ENCODE peak calls at places on chromosomes 13 and 19, in five cellular contexts. A is ovary, V is Peyer's patch, B is HepG2, U is breast epithelium. W is an unnamed sample.
A peak's percentile ranks its signal among the peaks of the same experiment; 100 is the strongest.

GRCh38 chr13:44854264-44855060 is 134.8 kb downstream of the NUFIP1 start:
- DNase-seq in A (no peak), V (peak; percentile 65), U (no peak), B (peak; percentile 62), W (peak; percentile 87)

GRCh38 chr13:37811441-37811840 is 58.1 kb downstream of the TRPC4 start:
- DNase-seq in U (no peak), V (no peak), A (no peak), B (no peak), W (no peak)

GRCh38 chr13:48930933-48931332 is 44.8 kb upstream of the FNDC3A start:
- DNase-seq in V (no peak), B (no peak), U (no peak), A (no peak), W (no peak)

GRCh38 chr13:40579535-40579934 is 86.9 kb downstream of the FOXO1 start:
- DNase-seq in U (no peak), B (no peak), A (no peak), V (no peak), W (no peak)

GRCh38 chr19:35329323-35329722 is 336 bp downstream of the CD22 start:
- DNase-seq in V (no peak), B (no peak), U (no peak), A (no peak), W (no peak)

GRCh38 chr13:111360452-111360851 is 40.0 kb downstream of the TEX29 start:
- DNase-seq in B (no peak), V (no peak), U (no peak), A (no peak), W (no peak)

GRCh38 chr13:43516401-43516826 is 270.4 kb downstream of the ENOX1 start:
- DNase-seq in B (no peak), U (no peak), A (peak; percentile 55), V (no peak), W (no peak)

GRCh38 chr19:13091400-13092161 is 11.1 kb downstream of the LYL1 start:
- DNase-seq in A (peak; percentile 81), U (peak; percentile 84), V (no peak), B (no peak), W (no peak)

GRCh38 chr19:36152061-36152885 is at the start of gene COX7A1:
- DNase-seq in V (peak; percentile 62), U (peak; percentile 67), B (no peak), A (peak; percentile 73), W (peak; percentile 93)

GRCh38 chr19:579111-579841 is 6.9 kb downstream of the BSG start:
- DNase-seq in A (no peak), V (no peak), U (no peak), B (no peak), W (no peak)

GRCh38 chr13:20700288-20700687 is 3.2 kb upstream of the IL17D start:
- DNase-seq in B (no peak), U (no peak), A (no peak), V (no peak), W (no peak)

GRCh38 chr13:77409412-77409811 is 82.5 kb upstream of the MYCBP2 start:
- DNase-seq in V (no peak), U (no peak), A (no peak), B (no peak), W (no peak)

GRCh38 chr19:28543244-28543776 is 669.6 kb downstream of the UQCRFS1 start:
- DNase-seq in A (no peak), B (no peak), U (no peak), V (no peak), W (no peak)

GRCh38 chr13:67223024-67223423 is 7.1 kb downstream of the PCDH9 start:
- DNase-seq in V (no peak), A (no peak), U (no peak), B (no peak), W (no peak)

GRCh38 chr13:113080901-113081521 is 24.6 kb upstream of the F7 start:
- DNase-seq in V (no peak), U (no peak), B (no peak), A (no peak), W (peak; percentile 58)

GRCh38 chr13:100564444-100565223 is 24.0 kb downstream of the GGACT start:
- DNase-seq in A (peak; percentile 26), V (no peak), U (no peak), B (peak; percentile 40), W (no peak)

GRCh38 chr13:31334994-31335549 is 135.3 kb downstream of the B3GLCT start:
- DNase-seq in A (no peak), B (no peak), U (no peak), V (no peak), W (no peak)

GRCh38 chr13:48993150-48993549 is 17.4 kb downstream of the FNDC3A start:
- DNase-seq in B (no peak), A (no peak), U (no peak), V (no peak), W (no peak)

GRCh38 chr19:45472557-45473365 is 5.0 kb downstream of the FOSB start:
- DNase-seq in V (no peak), U (no peak), A (no peak), B (no peak), W (no peak)

GRCh38 chr13:111325941-111326620 is 5.6 kb downstream of the TEX29 start:
- DNase-seq in A (no peak), V (peak; percentile 41), B (no peak), U (no peak), W (no peak)

GRCh38 chr13:95354680-95355487 is 53.6 kb upstream of the ABCC4 start:
- DNase-seq in U (no peak), V (no peak), A (no peak), B (peak; percentile 8), W (no peak)

GRCh38 chr19:2394669-2395292 is 32.6 kb downstream of the TIMM13 start:
- DNase-seq in A (no peak), U (no peak), V (peak; percentile 76), B (peak; percentile 76), W (no peak)

GRCh38 chr19:2755811-2756210 is 16.0 kb upstream of the SLC39A3 start:
- DNase-seq in B (no peak), U (no peak), V (no peak), A (no peak), W (no peak)

GRCh38 chr13:20114066-20114465 is 46.8 kb downstream of the GJA3 start:
- DNase-seq in A (no peak), V (no peak), U (no peak), B (peak; percentile 18), W (no peak)

GRCh38 chr13:83620535-83621220 is 261.6 kb downstream of the SLITRK1 start:
- DNase-seq in B (no peak), A (no peak), U (no peak), V (no peak), W (no peak)

GRCh38 chr19:16530540-16531379 is 11.5 kb downstream of the CHERP start:
- DNase-seq in V (no peak), B (no peak), U (no peak), A (no peak), W (no peak)

GRCh38 chr19:5804516-5805464 is at the start of gene NRTN:
- DNase-seq in A (no peak), V (peak; percentile 70), B (no peak), U (no peak), W (no peak)
- H3K4me1 ChIP-seq in A (peaks cover 2% of the 10 kb centered on the region), V (peaks cover 13% of the 10 kb centered on the region), B (peaks cover 63% of the 10 kb centered on the region), U (no peaks in the 10 kb centered on the region), W (peaks cover 25% of the 10 kb centered on the region)

GRCh38 chr19:6963937-6964336 is 57.3 kb downstream of the MBD3L2B start:
- DNase-seq in U (no peak), V (peak; percentile 56), A (no peak), B (no peak), W (no peak)
- TF ChIP-seq CTCF in U (no peak), V (no peak), A (no peak), B (peak; percentile 38), W (no peak)

DNA sequence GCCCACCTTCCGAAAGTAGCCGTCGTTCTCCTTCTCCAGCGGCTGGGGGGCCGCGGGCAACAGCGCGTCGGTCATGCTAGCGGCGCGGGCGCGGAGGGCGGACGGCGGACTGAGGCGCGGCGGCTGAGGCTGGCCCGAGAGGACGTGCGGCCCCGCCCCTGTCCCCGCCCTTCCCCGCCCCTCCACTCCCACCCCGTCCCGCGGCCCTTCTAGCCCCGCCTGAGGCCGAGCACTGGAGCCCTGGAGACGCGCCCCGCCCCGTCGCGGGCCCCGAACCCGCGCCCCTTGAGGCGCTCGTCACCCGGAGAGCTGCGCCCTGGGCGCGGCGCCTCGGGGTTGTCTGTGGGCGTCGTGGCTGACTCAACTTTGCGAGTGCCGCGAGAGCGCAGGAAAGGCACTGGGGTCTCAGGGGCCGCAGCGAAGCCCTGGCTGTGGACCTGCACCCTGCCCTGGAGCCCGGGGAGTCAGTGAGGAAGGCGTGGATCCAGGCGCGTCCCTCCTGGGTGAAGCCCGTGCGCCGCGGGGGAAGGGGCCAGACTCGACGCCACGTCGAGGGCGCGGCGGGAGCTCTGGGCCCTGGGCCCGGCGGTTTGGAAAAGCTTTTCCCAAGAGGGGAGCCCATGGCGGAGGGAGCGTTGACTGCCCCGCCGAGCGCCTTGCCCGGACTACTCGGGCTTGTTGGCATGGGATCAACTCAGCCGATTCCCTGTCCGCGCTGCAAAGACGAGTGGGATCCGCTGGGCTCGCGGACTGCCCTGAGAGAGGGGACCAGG is at the start of gene RHPN2:
- DNase-seq in B (peak; percentile 43), U (no peak), V (peak; percentile 87), A (peak; percentile 53), W (peak; percentile 71)
- TF ChIP-seq POLR2A in B (no peak), U (no peak), V (peak; percentile 55), A (no peak), W (no peak)

GRCh38 chr19:46927893-46928292 is 67.1 kb downstream of the ARHGAP35 start:
- DNase-seq in V (no peak), U (no peak), B (no peak), A (no peak), W (no peak)

GRCh38 chr19:46928951-46929350 is 68.2 kb downstream of the ARHGAP35 start:
- DNase-seq in A (no peak), B (no peak), U (no peak), V (no peak), W (no peak)

GRCh38 chr19:46926201-46927071 is 65.6 kb downstream of the ARHGAP35 start:
- DNase-seq in U (no peak), V (no peak), B (no peak), A (no peak), W (no peak)

GRCh38 chr19:46925548-46925950 is 64.8 kb downstream of the ARHGAP35 start:
- DNase-seq in V (peak; percentile 75), A (no peak), B (peak; percentile 93), U (peak; percentile 46), W (no peak)

GRCh38 chr19:46927106-46927505 is 66.3 kb downstream of the ARHGAP35 start:
- DNase-seq in V (no peak), B (no peak), A (no peak), U (no peak), W (no peak)
- H3K4me1 ChIP-seq in V (no peaks in the 10 kb centered on the region), B (peaks cover 56% of the 10 kb centered on the region), A (peaks cover 9% of the 10 kb centered on the region), U (peaks cover 4% of the 10 kb centered on the region), W (peaks cover 34% of the 10 kb centered on the region)

GRCh38 chr13:74461011-74461410 is 326.8 kb upstream of the KLF12 start:
- DNase-seq in U (no peak), A (no peak), B (no peak), V (no peak), W (no peak)
- TF ChIP-seq CTCF in U (no peak), A (no peak), B (no peak), V (no peak), W (no peak)

GRCh38 chr19:40190891-40191835 is at the start of gene MAP3K10:
- DNase-seq in A (peak; percentile 63), U (no peak), V (peak; percentile 87), B (peak; percentile 53), W (peak; percentile 79)
- TF ChIP-seq POLR2A in A (no peak), U (no peak), V (no peak), B (no peak), W (no peak)

GRCh38 chr19:18085702-18086457 is 854 bp downstream of the IL12RB1 start:
- DNase-seq in V (no peak), B (no peak), U (no peak), A (no peak), W (no peak)
- H3K4me1 ChIP-seq in V (peaks cover 15% of the 10 kb centered on the region), B (peaks cover 37% of the 10 kb centered on the region), U (no peaks in the 10 kb centered on the region), A (no peaks in the 10 kb centered on the region), W (no peaks in the 10 kb centered on the region)